ENCODE peak calls at places on chromosome 18, in seven cellular contexts. O is right lobe of liver, M is retinal pigment epithelial cell, K is brain microvascular endothelial cell, P is endodermal cell, S is Peyer's patch, U is SK-N-SH. C is an unnamed sample.

GRCh38 chr18:70363861-70364260 is 75.0 kb downstream of the SOCS6 start:
- DNase-seq in O (no peak), M (no peak), K (no peak), P (no peak), S (no peak), U (no peak), C (peak; percentile 74)

GRCh38 chr18:60145776-60146175 is 226.8 kb downstream of the MC4R start:
- DNase-seq in O (no peak), M (no peak), K (no peak), P (peak; percentile 50), S (no peak), U (no peak), C (no peak)

GRCh38 chr18:68854786-68855391 is 57.0 kb downstream of the CCDC102B start:
- DNase-seq in O (no peak), M (no peak), K (no peak), P (no peak), S (no peak), U (no peak), C (no peak)

GRCh38 chr18:79484661-79485621 is 89.2 kb downstream of the NFATC1 start:
- DNase-seq in O (peak; percentile 39), M (peak; percentile 96), K (peak; percentile 98), P (no peak), S (peak; percentile 48), U (no peak), C (peak; percentile 98)

GRCh38 chr18:55275042-55275897 is 312.7 kb downstream of the TCF4 start:
- DNase-seq in O (no peak), M (no peak), K (peak; percentile 66), P (no peak), S (no peak), U (no peak), C (peak; percentile 69)

GRCh38 chr18:51278045-51278649 is 80.7 kb upstream of the MEX3C start:
- DNase-seq in O (peak; percentile 60), M (no peak), K (peak; percentile 38), P (peak; percentile 90), S (no peak), U (peak; percentile 58), C (peak; percentile 10)

GRCh38 chr18:61635901-61636528 is 256.8 kb downstream of the RNF152 start:
- DNase-seq in O (peak; percentile 68), M (no peak), K (peak; percentile 35), P (peak; percentile 85), S (peak; percentile 87), U (peak; percentile 66), C (peak; percentile 75)

GRCh38 chr18:43465483-43465882 is 188.2 kb upstream of the SYT4 start:
- DNase-seq in O (no peak), M (no peak), K (no peak), P (no peak), S (no peak), U (no peak), C (no peak)

GRCh38 chr18:24160086-24160485 is 21.2 kb downstream of the CABYR start:
- DNase-seq in O (no peak), M (no peak), K (no peak), P (no peak), S (no peak), U (no peak), C (no peak)

GRCh38 chr18:23550898-23551297 is 35.4 kb downstream of the NPC1 start:
- DNase-seq in O (no peak), M (no peak), K (no peak), P (no peak), S (no peak), U (no peak), C (no peak)

GRCh38 chr18:70288171-70288850 is 534 bp upstream of the SOCS6 start:
- DNase-seq in O (peak; percentile 62), M (no peak), K (no peak), P (peak; percentile 79), S (peak; percentile 71), U (no peak), C (peak; percentile 39)

GRCh38 chr18:78939734-78940260 is 39.8 kb upstream of the SALL3 start:
- DNase-seq in O (no peak), M (no peak), K (no peak), P (no peak), S (no peak), U (no peak), C (no peak)

GRCh38 chr18:6638470-6638869 is 91.0 kb upstream of the ARHGAP28 start:
- DNase-seq in O (no peak), M (no peak), K (no peak), P (no peak), S (no peak), U (no peak), C (no peak)

GRCh38 chr18:31302991-31303390 is 15.0 kb upstream of the DSG1 start:
- DNase-seq in O (no peak), M (peak; percentile 43), K (no peak), P (no peak), S (no peak), U (no peak), C (no peak)

GRCh38 chr18:62384610-62385097 is 59.5 kb downstream of the TNFRSF11A start:
- DNase-seq in O (no peak), M (no peak), K (no peak), P (peak; percentile 81), S (no peak), U (no peak), C (peak; percentile 20)

GRCh38 chr18:79329786-79330185 is 65.9 kb upstream of the NFATC1 start:
- DNase-seq in O (no peak), M (no peak), K (no peak), P (no peak), S (no peak), U (no peak), C (no peak)

GRCh38 chr18:25019086-25019860 is 332.7 kb downstream of the ZNF521 start:
- DNase-seq in O (no peak), M (no peak), K (no peak), P (no peak), S (no peak), U (no peak), C (no peak)

GRCh38 chr18:6382968-6383367 is 31.7 kb downstream of the L3MBTL4 start:
- DNase-seq in O (no peak), M (no peak), K (no peak), P (peak; percentile 71), S (no peak), U (no peak), C (no peak)

GRCh38 chr18:69257861-69258458 is 142.7 kb upstream of the DOK6 start:
- DNase-seq in O (no peak), M (peak; percentile 74), K (peak; percentile 73), P (no peak), S (no peak), U (no peak), C (peak; percentile 85)

GRCh38 chr18:26421931-26422330 is 126.4 kb downstream of the KCTD1 start:
- DNase-seq in O (no peak), M (no peak), K (no peak), P (no peak), S (no peak), U (no peak), C (no peak)

GRCh38 chr18:70127307-70127828 is 78.1 kb downstream of the RTTN start:
- DNase-seq in O (no peak), M (no peak), K (no peak), P (no peak), S (no peak), U (no peak), C (no peak)

DNA sequence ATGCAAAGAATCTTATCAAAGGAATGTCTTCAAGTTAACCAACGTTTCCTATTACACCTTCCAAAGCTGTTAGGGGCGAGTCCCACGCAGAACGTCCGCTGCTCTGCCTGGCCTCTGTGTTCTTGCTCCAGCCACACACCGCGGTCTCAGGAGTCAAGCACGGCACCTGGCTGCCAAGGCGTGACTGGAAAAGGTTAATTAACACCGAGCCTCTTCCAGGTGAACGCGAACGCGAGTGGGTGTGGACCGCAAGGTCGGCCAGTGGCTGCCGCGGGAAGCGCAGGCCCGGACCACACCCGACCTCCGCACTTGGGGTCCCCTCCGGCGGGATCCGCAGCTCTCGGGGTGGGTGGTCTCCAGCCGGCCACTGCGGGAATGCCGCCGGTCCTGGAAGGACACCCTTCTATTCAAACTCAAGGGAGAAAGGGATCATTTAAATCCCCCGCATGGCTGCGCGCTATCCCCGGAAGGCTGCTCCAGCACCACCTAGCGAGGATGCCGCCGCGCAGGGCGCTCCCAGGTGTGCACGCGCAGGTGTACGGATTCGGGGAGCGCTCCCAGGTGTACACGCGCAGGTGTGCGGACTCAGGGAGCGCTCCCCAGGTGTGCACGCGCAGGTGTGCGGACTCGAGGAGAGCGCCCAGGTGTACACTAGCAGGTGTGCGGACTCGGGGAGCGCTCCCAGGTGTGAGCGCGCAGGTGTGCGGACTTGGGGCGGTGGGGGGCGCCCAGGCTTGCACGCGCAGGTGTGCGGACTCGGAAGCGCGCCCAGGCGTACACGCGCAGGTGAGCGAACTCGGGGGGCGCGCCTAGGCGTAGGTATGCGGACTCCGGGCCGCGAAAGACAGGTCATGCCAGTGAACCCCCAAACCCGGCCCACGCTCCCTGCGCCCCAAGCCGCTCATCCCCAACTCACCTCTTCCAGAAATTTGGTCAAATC is 662 bp downstream of the CYB5A start:
- DNase-seq in O (no peak), M (no peak), K (no peak), P (peak; percentile 89), S (peak; percentile 86), U (peak; percentile 49), C (peak; percentile 22)
- TF ChIP-seq CTCF in O (no peak), M (no peak), K (peak; percentile 9), P (peak; percentile 62), S (peak; percentile 46), U (no peak), C (no peak)

DNA sequence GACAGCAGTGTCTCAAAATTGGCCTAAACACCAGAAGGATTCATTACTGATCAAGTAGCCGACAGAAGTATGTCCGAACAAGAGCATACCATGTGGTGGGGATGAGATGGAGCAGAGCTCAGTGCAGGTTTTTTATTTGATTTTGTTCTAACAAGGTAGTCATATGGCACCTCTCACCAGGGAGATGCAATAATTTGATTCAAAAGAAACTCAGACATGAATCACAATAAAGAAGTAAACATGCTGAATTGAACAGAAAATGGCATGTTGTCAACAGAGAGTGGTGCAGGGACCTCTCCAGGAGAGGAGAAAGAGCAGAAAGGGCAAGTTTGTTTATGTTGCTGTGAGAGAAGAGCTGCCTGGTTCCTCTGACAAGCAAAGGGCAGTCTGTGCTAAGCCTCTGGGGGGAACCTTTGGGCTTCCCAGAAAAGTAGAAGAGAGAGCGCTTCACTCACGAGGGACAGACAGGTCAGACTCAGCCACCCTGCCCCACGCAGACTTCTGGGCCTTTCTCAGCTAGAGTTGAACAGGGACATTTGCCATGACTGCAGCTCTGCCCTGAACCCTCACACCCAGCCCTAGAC is 351.3 kb upstream of the RAB12 start:
- DNase-seq in O (no peak), M (no peak), K (no peak), P (no peak), S (no peak), U (no peak), C (no peak)
- TF ChIP-seq CTCF in O (no peak), M (no peak), K (no peak), P (peak; percentile 16), S (no peak), U (no peak), C (no peak)

GRCh38 chr18:46401486-46402115 is 255.4 kb downstream of the LOXHD1 start:
- DNase-seq in O (no peak), M (no peak), K (no peak), P (no peak), S (no peak), U (no peak), C (no peak)
- TF ChIP-seq CTCF in O (no peak), M (no peak), K (no peak), P (no peak), S (no peak), U (no peak), C (no peak)

DNA sequence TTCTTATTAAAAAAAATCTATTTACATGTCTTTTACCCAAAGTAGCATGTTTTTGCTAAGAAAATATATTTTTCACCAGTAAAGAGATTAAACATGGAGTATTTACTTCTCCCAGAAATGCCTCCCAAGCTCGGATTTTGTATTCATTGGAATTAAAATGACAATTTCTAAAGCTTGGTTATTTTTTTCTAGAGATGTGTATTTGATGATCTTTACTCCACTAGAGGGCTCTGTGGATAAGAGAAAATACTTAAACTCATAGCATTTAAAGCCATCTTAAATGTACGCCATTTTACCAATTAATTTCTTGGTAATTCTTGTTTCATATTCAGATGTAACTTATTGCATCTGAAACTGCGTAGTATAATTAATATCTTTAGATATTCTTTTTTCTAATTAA is 461.4 kb downstream of the GALR1 start:
- DNase-seq in O (no peak), M (no peak), K (no peak), P (no peak), S (no peak), U (no peak), C (no peak)
- TF ChIP-seq CTCF in O (peak; percentile 26), M (no peak), K (no peak), P (peak; percentile 74), S (no peak), U (peak; percentile 43), C (peak; percentile 13)

C was measured in fibroblast of the aortic adventitia.